ENCODE peak calls at places on chromosomes 5 and 9, in four cellular contexts. E is adipocyte; L is GM23338; W is stimulated activated CD4-positive, alpha-beta T cell treated with anti-CD3 and anti-CD28 coated beads, Interleukin-2, amount 100 ng/mL, for 48 hours. H is an unnamed sample.

GRCh38 chr5:56070795-56071539 is 76.2 kb upstream of the IL6ST start:
- DNase-seq in W (no peak), L (no peak), E (peak; percentile 13), H (no peak)

GRCh38 chr5:138469540-138470321 is 4.5 kb downstream of the EGR1 start:
- DNase-seq in W (no peak), L (no peak), E (peak; percentile 94), H (no peak)

GRCh38 chr9:96014078-96014477 is 138.6 kb downstream of the ERCC6L2 start:
- DNase-seq in W (no peak), L (no peak), E (no peak), H (no peak)

GRCh38 chr5:113090336-113091106 is 113.9 kb downstream of the DCP2 start:
- DNase-seq in W (peak; percentile 2), E (no peak), L (peak; percentile 18), H (no peak)

GRCh38 chr5:179530069-179530998 is 20.0 kb upstream of the RUFY1 start:
- DNase-seq in L (peak; percentile 89), W (peak; percentile 49), E (no peak), H (peak; percentile 93)

GRCh38 chr9:132235894-132236661 is 74.2 kb downstream of the NTNG2 start:
- DNase-seq in E (peak; percentile 88), L (peak; percentile 95), W (peak; percentile 90), H (peak; percentile 96)

GRCh38 chr9:71286146-71286545 is 164.7 kb upstream of the TRPM3 start:
- DNase-seq in L (no peak), E (no peak), W (no peak), H (no peak)

GRCh38 chr5:88144219-88145040 is 124.2 kb downstream of the TMEM161B start:
- DNase-seq in L (peak; percentile 63), E (peak; percentile 1), W (no peak), H (peak; percentile 43)

GRCh38 chr5:123266365-123266764 is 156.8 kb downstream of the CEP120 start:
- DNase-seq in E (no peak), L (no peak), W (no peak), H (no peak)

GRCh38 chr5:9557696-9558095 is 11.8 kb upstream of the SEMA5A start:
- DNase-seq in E (peak; percentile 60), W (no peak), L (no peak), H (no peak)

GRCh38 chr9:94289691-94290090 is 30.6 kb downstream of the ZNF169 start:
- DNase-seq in E (peak; percentile 78), W (no peak), L (no peak), H (no peak)

GRCh38 chr5:9924614-9925013 is 294.5 kb upstream of the TAS2R1 start:
- DNase-seq in L (no peak), W (no peak), E (peak; percentile 93), H (no peak)

H was measured in H7.